ENCODE peak calls at places on chromosomes 11 and 22, in five cellular contexts. K, O, L, C and Z are unnamed samples.

GRCh38 chr22:49768077-49768476 is 59.6 kb downstream of the BRD1 start:
- DNase-seq in O (no peak), K (no peak), C (no peak), L (no peak), Z (no peak)

GRCh38 chr22:49590851-49591445 is 236.7 kb downstream of the BRD1 start:
- DNase-seq in C (no peak), O (no peak), K (no peak), L (no peak), Z (no peak)

GRCh38 chr22:20955548-20955947 is 11.5 kb upstream of the AIFM3 start:
- DNase-seq in C (no peak), O (no peak), K (no peak), L (no peak), Z (no peak)

GRCh38 chr22:26471522-26471921 is 12.1 kb downstream of the HPS4 start:
- DNase-seq in C (no peak), L (no peak), O (peak), K (peak), Z (no peak)

GRCh38 chr22:49239264-49240015 is 588.2 kb downstream of the BRD1 start:
- DNase-seq in L (no peak), K (no peak), C (no peak), O (no peak), Z (no peak)

GRCh38 chr22:37020192-37020479 is 594 bp downstream of the MPST start:
- DNase-seq in C (peak), L (no peak), O (no peak), K (no peak), Z (no peak)

GRCh38 chr22:29093030-29093429 is 20.2 kb downstream of the KREMEN1 start:
- DNase-seq in L (no peak), K (no peak), C (no peak), O (no peak), Z (no peak)

GRCh38 chr11:15969701-15970329 is 386.5 kb downstream of the SOX6 start:
- DNase-seq in K (no peak), O (no peak), L (no peak), C (no peak), Z (no peak)

GRCh38 chr11:18367431-18367830 is 26.9 kb upstream of the LDHA start:
- DNase-seq in C (no peak), O (no peak), K (no peak), L (no peak), Z (no peak)

GRCh38 chr11:93481279-93481678 is 61.9 kb downstream of the SMCO4 start:
- DNase-seq in L (no peak), K (no peak), C (no peak), O (no peak), Z (no peak)

GRCh38 chr11:111019931-111020381 is 225.6 kb upstream of the POU2AF2 start:
- DNase-seq in K (no peak), C (no peak), L (no peak), O (no peak), Z (no peak)

GRCh38 chr22:47083379-47083986 is 321.0 kb downstream of the TBC1D22A start:
- DNase-seq in L (no peak), C (no peak), K (no peak), O (no peak), Z (no peak)

GRCh38 chr11:61019818-61020405 is 48.4 kb downstream of the CD6 start:
- DNase-seq in C (no peak), L (no peak), K (no peak), O (no peak), Z (no peak)

GRCh38 chr22:46446799-46447198 is 90.6 kb downstream of the CELSR1 start:
- DNase-seq in L (no peak), C (no peak), K (no peak), O (no peak), Z (no peak)

GRCh38 chr11:1480555-1481482 is 5.8 kb downstream of the MOB2 start:
- DNase-seq in L (no peak), C (no peak), O (no peak), K (no peak), Z (no peak)

GRCh38 chr22:37515902-37516301 is 3.3 kb downstream of the CARD10 start:
- DNase-seq in O (no peak), K (no peak), L (no peak), C (no peak), Z (no peak)

GRCh38 chr11:126999366-126999765 is 1.2 kb downstream of the KIRREL3 start:
- DNase-seq in L (no peak), C (no peak), O (no peak), K (no peak), Z (no peak)

GRCh38 chr11:115256326-115257197 is 247.7 kb downstream of the CADM1 start:
- DNase-seq in L (peak), O (no peak), C (no peak), K (no peak), Z (no peak)

GRCh38 chr11:76234704-76235232 is 28.5 kb upstream of the WNT11 start:
- DNase-seq in L (peak), K (no peak), O (no peak), C (no peak), Z (no peak)

GRCh38 chr11:70031631-70032469 is 46.3 kb upstream of the ANO1 start:
- DNase-seq in K (no peak), L (no peak), C (no peak), O (no peak), Z (no peak)

GRCh38 chr11:121514998-121515671 is 62.4 kb upstream of the SORL1-AS1 start:
- DNase-seq in K (no peak), L (no peak), C (no peak), O (no peak), Z (no peak)

GRCh38 chr11:23313001-23313400 is 452.7 kb upstream of the CCDC179 start:
- DNase-seq in C (no peak), K (no peak), L (no peak), O (no peak), Z (no peak)

GRCh38 chr22:28229566-28230483 is 310.8 kb upstream of the PITPNB start:
- DNase-seq in O (no peak), C (no peak), K (no peak), L (no peak), Z (no peak)

GRCh38 chr11:126700773-126701554 is 299.6 kb downstream of the KIRREL3 start:
- DNase-seq in O (no peak), K (no peak), L (no peak), C (no peak), Z (no peak)

GRCh38 chr11:61513143-61513740 is 4.7 kb downstream of the LRRC10B start:
- DNase-seq in O (no peak), L (no peak), K (no peak), C (no peak), Z (no peak)

GRCh38 chr11:17782938-17783337 is 48.4 kb downstream of the KCNC1 start:
- DNase-seq in L (no peak), C (no peak), O (no peak), K (no peak), Z (no peak)

GRCh38 chr11:123545726-123546125 is 108.7 kb downstream of the SCN3B start:
- DNase-seq in C (no peak), O (no peak), L (no peak), K (no peak), Z (no peak)

GRCh38 chr11:27116684-27117083 is 76.1 kb downstream of the BBOX1 start:
- DNase-seq in K (no peak), O (no peak), L (no peak), C (no peak), Z (no peak)

GRCh38 chr11:112817376-112817775 is 143.8 kb upstream of the NCAM1 start:
- DNase-seq in K (no peak), O (no peak), L (no peak), C (no peak), Z (no peak)

GRCh38 chr11:40204228-40204627 is 1255.2 kb downstream of the LRRC4C start:
- DNase-seq in C (no peak), K (no peak), L (no peak), O (no peak), Z (no peak)

GRCh38 chr11:127994736-127995135 is 592.6 kb downstream of the ETS1 start:
- DNase-seq in K (no peak), L (no peak), C (no peak), O (no peak), Z (no peak)

GRCh38 chr22:24474221-24474620 is 20.9 kb upstream of the UPB1 start:
- DNase-seq in L (no peak), K (no peak), C (no peak), O (peak), Z (no peak)

GRCh38 chr11:26323837-26324236 is 8.1 kb upstream of the ANO3 start:
- DNase-seq in C (no peak), L (no peak), K (no peak), O (no peak), Z (no peak)

GRCh38 chr11:34013893-34014571 is 37.5 kb upstream of the CAPRIN1 start:
- DNase-seq in K (no peak), C (no peak), L (no peak), O (no peak), Z (no peak)

GRCh38 chr22:47192106-47192650 is 429.7 kb downstream of the TBC1D22A start:
- DNase-seq in L (no peak), C (no peak), O (no peak), K (no peak), Z (peak)

GRCh38 chr22:49901457-49901856 is 16.8 kb downstream of the ALG12 start:
- DNase-seq in K (no peak), O (no peak), L (no peak), C (no peak), Z (no peak)

GRCh38 chr11:47775240-47775869 is 8.2 kb upstream of the FNBP4 start:
- DNase-seq in L (no peak), O (no peak), K (no peak), C (peak), Z (no peak)

GRCh38 chr11:47778878-47779483 is 11.8 kb upstream of the FNBP4 start:
- DNase-seq in C (no peak), L (no peak), K (no peak), O (no peak), Z (no peak)

GRCh38 chr11:47768090-47768620 is 1.0 kb upstream of the FNBP4 start:
- DNase-seq in C (peak), O (no peak), L (no peak), K (no peak), Z (no peak)

DNA sequence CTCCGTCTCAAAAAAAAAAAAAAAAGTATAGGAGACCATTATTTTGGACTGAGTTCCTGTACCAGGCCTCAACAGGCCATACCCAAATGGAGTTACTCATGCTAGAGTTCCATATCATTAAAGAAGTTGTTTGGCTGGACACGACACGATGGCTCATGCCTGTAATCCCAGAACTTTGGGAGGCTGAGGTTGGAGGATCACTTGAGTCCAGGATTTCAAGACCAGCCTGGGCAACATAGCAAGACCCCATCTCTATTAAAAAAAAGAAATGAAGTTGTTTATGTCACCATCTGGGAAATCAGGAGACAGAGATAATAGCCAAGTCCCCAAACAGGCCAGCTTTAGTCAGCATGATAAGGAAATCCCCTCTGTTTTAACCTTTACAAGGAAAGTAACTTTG is 6.7 kb upstream of the FNBP4 start:
- DNase-seq in K (no peak), O (no peak), L (no peak), C (no peak), Z (no peak)
- TF ChIP-seq TAF1 in K (no peak), O (no peak), L (no peak), C (no peak), Z (no peak)

DNA sequence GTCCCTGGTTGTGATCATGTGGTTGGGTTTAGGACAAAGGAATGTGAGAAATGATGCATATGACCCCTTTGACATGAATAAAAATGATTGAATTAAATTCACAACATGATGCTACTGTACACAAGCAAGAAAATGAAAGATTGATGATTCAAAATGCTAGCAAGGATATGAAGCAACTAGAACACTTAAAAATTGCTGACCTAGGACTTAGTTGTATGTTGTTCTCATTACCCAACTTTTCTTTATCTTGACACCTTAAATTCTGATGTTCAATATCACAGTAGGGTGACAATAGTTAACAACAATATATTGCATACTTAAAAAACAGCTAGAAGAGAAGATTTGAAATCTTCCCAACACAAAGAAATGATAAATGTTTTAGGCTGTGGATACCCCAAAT is 20.6 kb downstream of the OR52A5 start:
- DNase-seq in K (no peak), O (no peak), C (no peak), L (no peak), Z (no peak)
- TF ChIP-seq POLR2AphosphoS5 in K (no peak), O (no peak), C (no peak), L (no peak), Z (no peak)

GRCh38 chr11:6608726-6609501 is 3.1 kb downstream of the TAF10 start:
- DNase-seq in K (no peak), C (no peak), O (no peak), L (no peak), Z (no peak)

GRCh38 chr11:6608011-6608410 is 4.0 kb downstream of the TAF10 start:
- DNase-seq in K (no peak), O (no peak), L (no peak), C (no peak), Z (no peak)

GRCh38 chr11:6611092-6612007 is 666 bp downstream of the TAF10 start:
- DNase-seq in K (no peak), O (no peak), C (peak), L (no peak), Z (no peak)

GRCh38 chr11:6610591-6610990 is 1.4 kb downstream of the TAF10 start:
- DNase-seq in L (no peak), C (no peak), O (no peak), K (no peak), Z (no peak)

DNA sequence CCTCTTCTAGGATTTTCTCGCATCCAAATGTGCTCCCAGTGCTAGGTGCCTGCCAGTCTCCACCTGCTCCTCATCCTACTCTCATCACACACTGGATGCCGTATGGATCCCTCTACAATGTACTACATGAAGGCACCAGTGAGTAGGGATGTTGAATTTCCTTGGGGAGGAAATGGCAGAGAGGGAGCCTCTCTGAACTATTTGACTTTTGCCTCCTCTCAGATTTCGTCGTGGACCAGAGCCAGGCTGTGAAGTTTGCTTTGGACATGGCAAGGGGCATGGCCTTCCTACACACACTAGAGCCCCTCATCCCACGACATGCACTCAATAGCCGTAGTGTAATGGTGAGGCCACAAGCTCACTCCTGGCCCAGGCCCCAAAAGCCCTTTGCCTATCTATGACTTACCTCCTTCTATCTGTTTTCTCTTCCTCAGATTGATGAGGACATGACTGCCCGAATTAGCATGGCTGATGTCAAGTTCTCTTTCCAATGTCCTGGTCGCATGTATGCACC is 2.5 kb downstream of the TAF10 start:
- DNase-seq in O (no peak), L (no peak), C (no peak), K (no peak), Z (no peak)
- TF ChIP-seq POLR2A in O (no peak), L (no peak), C (peak), K (peak), Z (peak)

GRCh38 chr11:35227551-35228341 is 88.8 kb downstream of the CD44 start:
- DNase-seq in L (no peak), O (no peak), C (no peak), K (no peak), Z (no peak)
- TF ChIP-seq TAF1 in L (no peak), O (no peak), C (no peak), K (no peak), Z (no peak)

GRCh38 chr22:32558681-32559355 is 84.2 kb downstream of the FBXO7 start:
- DNase-seq in L (no peak), K (no peak), C (no peak), O (no peak), Z (no peak)
- TF ChIP-seq POLR2AphosphoS5 in L (no peak), K (no peak), C (no peak), O (no peak), Z (no peak)

GRCh38 chr11:117232022-117232878 is at the start of the genes PCSK7 and RNF214:
- DNase-seq in O (peak), K (peak), C (peak), L (peak), Z (peak)
- TF ChIP-seq POLR2A in O (peak), K (peak), C (peak), L (no peak), Z (peak)

GRCh38 chr11:2574553-2575535 is 125.0 kb downstream of the KCNQ1OT1 start:
- DNase-seq in L (no peak), C (no peak), K (no peak), O (no peak), Z (no peak)

GRCh38 chr11:2577071-2578005 is 122.5 kb downstream of the KCNQ1OT1 start:
- DNase-seq in K (no peak), O (no peak), C (no peak), L (no peak), Z (no peak)

GRCh38 chr11:2575611-2576051 is 124.2 kb downstream of the KCNQ1OT1 start:
- DNase-seq in L (no peak), C (no peak), O (no peak), K (no peak), Z (no peak)

GRCh38 chr11:2576536-2576935 is 123.3 kb downstream of the KCNQ1OT1 start:
- DNase-seq in K (no peak), C (no peak), O (no peak), L (no peak), Z (no peak)

GRCh38 chr11:2576116-2576515 is 123.7 kb downstream of the KCNQ1OT1 start:
- DNase-seq in K (no peak), O (no peak), C (no peak), L (no peak), Z (no peak)
- TF ChIP-seq TAF1 in K (no peak), O (no peak), C (no peak), L (no peak), Z (no peak)

DNA sequence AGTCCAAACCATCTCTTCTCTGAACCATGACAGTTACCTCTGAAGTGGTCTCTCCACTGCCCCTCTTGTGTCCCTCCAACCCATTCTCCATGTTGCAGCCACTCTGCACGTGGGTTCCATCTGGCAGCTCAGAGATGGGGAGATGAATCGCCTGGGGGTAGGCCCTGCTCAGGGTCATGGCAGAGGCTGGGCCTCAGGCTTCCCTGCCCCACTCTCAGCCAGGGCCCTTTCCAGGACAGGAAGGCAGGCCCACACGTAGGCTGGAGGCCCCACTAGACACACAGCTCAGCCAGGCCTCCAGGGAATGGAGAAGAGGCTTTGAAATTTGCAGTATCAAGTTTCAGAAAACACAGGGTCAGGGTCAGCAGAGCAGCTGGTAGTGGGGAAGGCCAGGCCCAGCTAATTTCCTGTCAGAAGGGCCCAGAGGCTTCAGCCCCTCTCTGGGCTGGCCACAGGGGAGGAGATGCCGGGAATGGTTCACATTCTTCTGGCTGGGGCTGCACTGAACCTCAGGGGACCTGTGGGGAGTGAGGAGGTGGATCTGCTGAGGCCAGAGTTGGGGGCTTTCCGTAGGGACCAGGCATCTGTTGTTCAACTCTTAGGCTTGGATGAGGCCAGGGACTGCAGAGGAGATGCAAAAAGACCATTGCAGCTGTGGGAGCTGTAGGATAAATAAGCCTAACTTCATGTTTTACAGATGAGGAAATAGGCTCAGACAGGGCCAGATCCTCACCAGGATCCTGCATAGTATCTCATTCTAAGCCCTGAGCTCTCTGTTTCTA is 101.6 kb downstream of the SWAP70 start:
- DNase-seq in O (peak), L (no peak), C (no peak), K (no peak), Z (no peak)
- TF ChIP-seq POLR2AphosphoS5 in O (no peak), L (no peak), C (no peak), K (no peak), Z (no peak)

GRCh38 chr22:33919591-33920501 is at the start of gene LARGE1:
- DNase-seq in L (peak), C (peak), K (no peak), O (peak), Z (no peak)
- TF ChIP-seq POLR2A in L (peak), C (no peak), K (peak), O (no peak), Z (peak)

GRCh38 chr11:74870485-74870884 is 78.4 kb downstream of the XRRA1 start:
- DNase-seq in C (peak), L (peak), O (peak), K (no peak), Z (no peak)

GRCh38 chr11:74866557-74866956 is 82.3 kb downstream of the XRRA1 start:
- DNase-seq in C (no peak), O (no peak), L (no peak), K (no peak), Z (no peak)

DNA sequence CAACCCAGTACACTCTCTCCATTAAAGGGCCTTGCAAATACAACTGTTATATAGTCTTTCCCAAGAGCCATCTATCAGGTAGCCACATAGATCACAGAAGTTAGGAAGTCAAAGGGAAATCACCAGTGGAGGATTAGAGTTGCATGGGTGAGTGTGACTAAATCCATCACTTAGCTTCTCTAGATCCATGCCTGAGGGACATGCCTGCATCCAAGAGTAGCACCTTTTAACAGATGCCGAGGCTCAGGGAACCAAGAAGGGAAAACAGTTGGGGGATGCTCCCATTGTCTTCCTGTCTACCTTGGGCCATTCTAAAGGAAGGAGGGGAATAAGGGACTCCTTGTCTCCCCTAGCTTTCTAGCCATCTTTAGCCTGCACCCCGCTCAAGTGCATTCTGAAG is 77.9 kb downstream of the XRRA1 start:
- DNase-seq in C (peak), L (no peak), O (no peak), K (no peak), Z (no peak)
- TF ChIP-seq TAF1 in C (no peak), L (no peak), O (no peak), K (no peak), Z (no peak)